ENCODE peak calls at places on chromosomes 6 and 20, in eight cellular contexts. X is substantia nigra; I is CD8-positive, alpha-beta T cell; Q is activated naive CD4-positive, alpha-beta T cell; M is activated CD4-positive, alpha-beta T cell treated with anti-CD3 and anti-CD28 coated beads, Interleukin-2, amount 50 U/mL, for 24 hours; K is caudate nucleus; C is AG04449; F is AG08395. H is an unnamed sample.

GRCh38 chr6:166087848-166088247 is 79.8 kb downstream of the TBXT start:
- DNase-seq in X (no peak), I (no peak), Q (no peak), M (no peak), K (no peak), C (no peak), F (no peak), H (no peak)

GRCh38 chr20:48818481-48818987 is 9.3 kb downstream of the PREX1 start:
- DNase-seq in X (no peak), I (peak; percentile 75), Q (no peak), M (no peak), K (no peak), C (no peak), F (no peak), H (no peak)

GRCh38 chr6:132811276-132811675 is 3.1 kb upstream of the RPS12 start:
- DNase-seq in X (no peak), I (no peak), Q (no peak), M (no peak), K (no peak), C (no peak), F (no peak), H (no peak)

GRCh38 chr6:81759782-81760181 is 7.3 kb upstream of the TENT5A start:
- DNase-seq in X (no peak), I (no peak), Q (no peak), M (no peak), K (no peak), C (no peak), F (no peak), H (no peak)

GRCh38 chr20:58722379-58722778 is 29.8 kb downstream of the NPEPL1 start:
- DNase-seq in X (no peak), I (peak; percentile 37), Q (no peak), M (no peak), K (no peak), C (no peak), F (no peak), H (no peak)

GRCh38 chr6:81820979-81821378 is 68.5 kb upstream of the TENT5A start:
- DNase-seq in X (no peak), I (no peak), Q (no peak), M (no peak), K (no peak), C (no peak), F (no peak), H (no peak)

GRCh38 chr6:53133961-53134360 is 14.7 kb downstream of the GCM1 start:
- DNase-seq in X (no peak), I (no peak), Q (no peak), M (no peak), K (no peak), C (no peak), F (no peak), H (no peak)

GRCh38 chr20:58905236-58905635 is 52.7 kb downstream of the GNAS start:
- DNase-seq in X (no peak), I (no peak), Q (no peak), M (no peak), K (no peak), C (no peak), F (peak; percentile 31), H (no peak)

GRCh38 chr6:157045831-157046454 is 268.8 kb downstream of the ARID1B start:
- DNase-seq in X (no peak), I (no peak), Q (no peak), M (no peak), K (no peak), C (no peak), F (peak; percentile 74), H (no peak)

GRCh38 chr20:22490287-22491187 is 93.8 kb downstream of the FOXA2 start:
- DNase-seq in X (no peak), I (no peak), Q (no peak), M (no peak), K (no peak), C (no peak), F (no peak), H (no peak)

GRCh38 chr6:81734081-81734480 is 18.4 kb downstream of the TENT5A start:
- DNase-seq in X (no peak), I (no peak), Q (no peak), M (no peak), K (no peak), C (no peak), F (no peak), H (no peak)

GRCh38 chr20:723756-724155 is 44.5 kb downstream of the SLC52A3 start:
- DNase-seq in X (no peak), I (no peak), Q (no peak), M (no peak), K (no peak), C (no peak), F (no peak), H (no peak)

GRCh38 chr6:16184129-16184528 is 54.3 kb upstream of the GMPR start:
- DNase-seq in X (no peak), I (no peak), Q (no peak), M (no peak), K (no peak), C (no peak), F (peak; percentile 26), H (no peak)

GRCh38 chr6:144055121-144055931 is 40.0 kb downstream of the SF3B5 start:
- DNase-seq in X (no peak), I (no peak), Q (no peak), M (no peak), K (no peak), C (no peak), F (no peak), H (no peak)

GRCh38 chr6:18388942-18389341 is 1.8 kb downstream of the RNF144B start:
- DNase-seq in X (no peak), I (no peak), Q (no peak), M (no peak), K (no peak), C (peak; percentile 62), F (peak; percentile 74), H (peak; percentile 49)

GRCh38 chr6:84428300-84428907 is 201.0 kb upstream of the CEP162 start:
- DNase-seq in X (no peak), I (no peak), Q (no peak), M (no peak), K (no peak), C (peak; percentile 4), F (peak; percentile 60), H (no peak)

GRCh38 chr6:157054531-157054979 is 268.8 kb downstream of the TMEM242 start:
- DNase-seq in X (no peak), I (no peak), Q (no peak), M (no peak), K (no peak), C (no peak), F (no peak), H (no peak)

GRCh38 chr6:10276888-10277287 is 138.0 kb downstream of the TFAP2A start:
- DNase-seq in X (no peak), I (no peak), Q (no peak), M (no peak), K (no peak), C (no peak), F (no peak), H (no peak)

GRCh38 chr6:138194221-138194620 is 24.1 kb downstream of the PBOV1 start:
- DNase-seq in X (no peak), I (no peak), Q (no peak), M (no peak), K (no peak), C (no peak), F (no peak), H (no peak)

GRCh38 chr6:27759930-27760329 is 152.3 kb downstream of the OR2B2 start:
- DNase-seq in X (no peak), I (no peak), Q (no peak), M (no peak), K (no peak), C (no peak), F (no peak), H (no peak)

GRCh38 chr20:53021934-53022333 is 49.8 kb downstream of the TSHZ2 start:
- DNase-seq in X (no peak), I (no peak), Q (no peak), M (no peak), K (no peak), C (no peak), F (peak; percentile 23), H (no peak)

GRCh38 chr20:46928580-46929132 is 34.0 kb downstream of the EYA2 start:
- DNase-seq in X (no peak), I (no peak), Q (no peak), M (no peak), K (peak; percentile 1), C (no peak), F (peak; percentile 76), H (no peak)

GRCh38 chr6:124002377-124003081 is 198.9 kb downstream of the NKAIN2 start:
- DNase-seq in X (no peak), I (no peak), Q (no peak), M (no peak), K (no peak), C (no peak), F (no peak), H (no peak)

GRCh38 chr6:10746915-10747250 is 722 bp upstream of the TMEM14B start:
- DNase-seq in X (no peak), I (no peak), Q (no peak), M (no peak), K (no peak), C (no peak), F (no peak), H (no peak)

GRCh38 chr20:57934007-57934805 is 224.4 kb upstream of the PMEPA1 start:
- DNase-seq in X (no peak), I (no peak), Q (no peak), M (no peak), K (no peak), C (no peak), F (no peak), H (no peak)

GRCh38 chr6:80165143-80165542 is 58.7 kb downstream of the BCKDHB start:
- DNase-seq in X (no peak), I (no peak), Q (no peak), M (no peak), K (no peak), C (no peak), F (no peak), H (no peak)

GRCh38 chr6:137805622-137806021 is 61.4 kb upstream of the TNFAIP3 start:
- DNase-seq in X (no peak), I (no peak), Q (no peak), M (no peak), K (no peak), C (no peak), F (no peak), H (no peak)

GRCh38 chr6:14144678-14145113 is 27.1 kb downstream of the CD83 start:
- DNase-seq in X (peak; percentile 27), I (peak; percentile 81), Q (peak; percentile 55), M (peak; percentile 52), K (peak; percentile 15), C (no peak), F (peak; percentile 87), H (peak; percentile 27)

GRCh38 chr6:49528571-49528970 is 21.9 kb upstream of the C6orf141 start:
- DNase-seq in X (no peak), I (no peak), Q (no peak), M (no peak), K (no peak), C (no peak), F (no peak), H (no peak)

GRCh38 chr6:22251331-22251730 is 45.5 kb downstream of the PRL start:
- DNase-seq in X (no peak), I (no peak), Q (no peak), M (no peak), K (no peak), C (peak; percentile 33), F (peak; percentile 48), H (no peak)

GRCh38 chr20:46056970-46057855 is 28.2 kb downstream of the SLC12A5 start:
- DNase-seq in X (no peak), I (no peak), Q (no peak), M (no peak), K (no peak), C (no peak), F (peak; percentile 60), H (no peak)

GRCh38 chr20:36091561-36092423 is 62.7 kb upstream of the EPB41L1 start:
- DNase-seq in X (no peak), I (no peak), Q (no peak), M (no peak), K (no peak), C (no peak), F (no peak), H (no peak)

GRCh38 chr6:54009052-54009654 is 102.1 kb upstream of the MLIP start:
- DNase-seq in X (no peak), I (no peak), Q (no peak), M (no peak), K (no peak), C (no peak), F (no peak), H (no peak)

GRCh38 chr6:30169658-30170614 is 6.6 kb downstream of the TRIM15 start:
- DNase-seq in X (no peak), I (no peak), Q (no peak), M (no peak), K (no peak), C (peak; percentile 14), F (peak; percentile 68), H (peak; percentile 21)